ENCODE peak calls at places on chromosomes 4 and X, in nine cellular contexts. B, M, I, A, H, D, U, S and X are unnamed samples.
A peak's percentile ranks its signal among the peaks of the same experiment; 100 is the strongest.

GRCh38 chr4:74503580-74503979 is 58.6 kb downstream of the AREG start:
- DNase-seq in S (no peak), A (no peak), B (peak; percentile 63), H (no peak), U (no peak), I (peak; percentile 81), D (no peak), M (no peak), X (peak; percentile 51)

GRCh38 chrX:120428309-120428708 is 40.8 kb downstream of the LAMP2 start:
- DNase-seq in A (no peak), I (peak; percentile 12), D (no peak), B (peak; percentile 9), H (no peak), M (no peak), S (no peak), U (no peak), X (peak; percentile 6)

GRCh38 chr4:79831119-79831528 is 241.9 kb downstream of the ANTXR2 start:
- DNase-seq in U (no peak), M (no peak), B (no peak), I (no peak), S (no peak), H (no peak), A (no peak), D (no peak), X (no peak)

GRCh38 chr4:35151816-35152572 is 1092.3 kb downstream of the ARAP2 start:
- DNase-seq in A (no peak), S (no peak), U (no peak), H (peak; percentile 50), D (peak; percentile 9), B (peak; percentile 12), M (peak; percentile 63), I (no peak), X (no peak)

GRCh38 chrX:68989456-68989855 is 160.6 kb downstream of the EFNB1 start:
- DNase-seq in H (no peak), A (no peak), B (no peak), U (no peak), I (no peak), S (no peak), D (no peak), M (no peak), X (no peak)

GRCh38 chr4:56086073-56086521 is 137.4 kb downstream of the CEP135 start:
- DNase-seq in U (peak; percentile 5), S (no peak), M (no peak), D (peak; percentile 54), A (no peak), H (peak; percentile 47), I (no peak), B (no peak), X (no peak)

GRCh38 chr4:20723019-20723418 is 22.8 kb downstream of the PACRGL start:
- DNase-seq in U (no peak), M (no peak), H (no peak), B (peak; percentile 28), A (no peak), D (no peak), I (no peak), S (peak; percentile 51), X (peak; percentile 35)

GRCh38 chr4:153969542-153969941 is 180.7 kb upstream of the SFRP2 start:
- DNase-seq in S (no peak), U (no peak), A (no peak), B (no peak), D (no peak), I (no peak), M (no peak), H (no peak), X (no peak)

GRCh38 chr4:110022457-110022856 is 109.8 kb downstream of the EGF start:
- DNase-seq in D (no peak), M (no peak), U (no peak), S (no peak), H (no peak), B (no peak), A (no peak), I (no peak), X (no peak)

GRCh38 chr4:97142405-97142804 is 1000.9 kb downstream of the STPG2 start:
- DNase-seq in I (no peak), B (no peak), D (no peak), U (no peak), S (no peak), M (no peak), H (no peak), A (no peak), X (no peak)

GRCh38 chr4:7638984-7639789 is 204.5 kb upstream of the PSAPL1 start:
- DNase-seq in B (no peak), U (no peak), H (no peak), I (no peak), A (no peak), M (no peak), D (no peak), S (no peak), X (no peak)

GRCh38 chrX:139429913-139430312 is 100.6 kb upstream of the F9 start:
- DNase-seq in U (no peak), S (no peak), D (peak; percentile 16), M (peak; percentile 0), A (no peak), B (peak; percentile 14), I (no peak), H (no peak), X (no peak)

GRCh38 chrX:141662781-141663180 is 35.8 kb downstream of the SPANXD start:
- DNase-seq in H (no peak), D (no peak), A (no peak), S (no peak), B (no peak), M (no peak), I (peak; percentile 55), U (no peak), X (no peak)

GRCh38 chr4:176988226-176988625 is 195.5 kb upstream of the VEGFC start:
- DNase-seq in D (no peak), I (peak; percentile 93), A (no peak), U (no peak), S (peak; percentile 30), H (no peak), B (peak; percentile 82), M (peak; percentile 8), X (peak; percentile 85)

GRCh38 chr4:41512604-41513003 is 25.4 kb upstream of the LIMCH1 start:
- DNase-seq in U (no peak), B (no peak), H (no peak), S (no peak), M (no peak), D (no peak), I (no peak), A (no peak), X (no peak)

GRCh38 chrX:42824541-42824940 is 46.6 kb upstream of the PPP1R2C start:
- DNase-seq in B (no peak), M (no peak), A (no peak), S (no peak), D (no peak), U (no peak), H (no peak), I (no peak), X (no peak)

GRCh38 chrX:136336623-136337022 is 35.9 kb downstream of the ADGRG4 start:
- DNase-seq in S (peak; percentile 5), D (peak; percentile 46), M (peak; percentile 2), I (no peak), B (peak; percentile 14), A (no peak), H (no peak), U (no peak), X (no peak)

GRCh38 chr4:82680834-82681233 is 117.8 kb downstream of the SCD5 start:
- DNase-seq in I (no peak), S (no peak), A (no peak), M (no peak), H (peak; percentile 28), U (no peak), D (peak; percentile 41), B (no peak), X (no peak)

GRCh38 chr4:16865897-16866283 is 32.6 kb downstream of the LDB2 start:
- DNase-seq in M (no peak), A (no peak), D (no peak), B (no peak), S (no peak), H (no peak), I (no peak), U (no peak), X (no peak)

GRCh38 chrX:65601126-65601525 is 66.3 kb upstream of the MSN start:
- DNase-seq in S (no peak), M (no peak), B (no peak), I (no peak), H (no peak), D (no peak), A (peak; percentile 28), U (no peak), X (no peak)

GRCh38 chr4:87545052-87545451 is 15.9 kb upstream of the SPARCL1 start:
- DNase-seq in M (no peak), S (no peak), U (no peak), D (no peak), I (no peak), A (no peak), B (no peak), H (no peak), X (no peak)